ENCODE peak calls at places on chromosome 12, in five cellular contexts. C, H, F, R and Y are unnamed samples.

GRCh38 chr12:86698581-86698980 is 442.4 kb upstream of the MGAT4C start:
- DNase-seq in C (no peak), H (peak; percentile 94), F (no peak), R (no peak), Y (no peak)

GRCh38 chr12:22271036-22271435 is 63.5 kb downstream of the ST8SIA1 start:
- DNase-seq in C (no peak), H (peak; percentile 95), F (peak; percentile 21), R (no peak), Y (no peak)

GRCh38 chr12:69150796-69151127 is 88.6 kb upstream of the CPSF6 start:
- DNase-seq in C (no peak), H (no peak), F (no peak), R (no peak), Y (no peak)

GRCh38 chr12:83826112-83826511 is 1086.5 kb downstream of the SLC6A15 start:
- DNase-seq in C (peak; percentile 63), H (peak; percentile 30), F (peak; percentile 46), R (no peak), Y (no peak)

GRCh38 chr12:81518638-81519037 is 240.5 kb downstream of the PPFIA2 start:
- DNase-seq in C (no peak), H (no peak), F (no peak), R (no peak), Y (peak; percentile 99)

GRCh38 chr12:50185975-50186663 is 18.9 kb upstream of the CERS5 start:
- DNase-seq in C (no peak), H (peak; percentile 83), F (no peak), R (no peak), Y (no peak)

GRCh38 chr12:96421014-96421413 is 20.8 kb upstream of the CDK17 start:
- DNase-seq in C (no peak), H (no peak), F (no peak), R (no peak), Y (no peak)

GRCh38 chr12:86249856-86250255 is 6.3 kb downstream of the MGAT4C start:
- DNase-seq in C (no peak), H (no peak), F (no peak), R (no peak), Y (no peak)

GRCh38 chr12:29517265-29517664 is 19.8 kb upstream of the OVCH1 start:
- DNase-seq in C (peak; percentile 44), H (no peak), F (peak; percentile 18), R (no peak), Y (peak; percentile 23)

GRCh38 chr12:66403746-66404145 is 101.5 kb downstream of the HELB start:
- DNase-seq in C (no peak), H (no peak), F (no peak), R (no peak), Y (peak; percentile 71)

GRCh38 chr12:40144023-40144422 is 38.1 kb upstream of the SLC2A13 start:
- DNase-seq in C (no peak), H (no peak), F (no peak), R (no peak), Y (no peak)

GRCh38 chr12:52988933-52989332 is 17.3 kb upstream of the EIF4B start:
- DNase-seq in C (no peak), H (no peak), F (no peak), R (no peak), Y (no peak)

GRCh38 chr12:11662369-11662768 is 12.9 kb downstream of the ETV6 start:
- DNase-seq in C (no peak), H (no peak), F (no peak), R (no peak), Y (no peak)

GRCh38 chr12:93201990-93202389 is 175.7 kb upstream of the NUDT4 start:
- DNase-seq in C (no peak), H (no peak), F (no peak), R (no peak), Y (no peak)

GRCh38 chr12:52779914-52780313 is 2.8 kb upstream of the KRT76 start:
- DNase-seq in C (no peak), H (no peak), F (no peak), R (no peak), Y (no peak)

GRCh38 chr12:97575792-97576191 is 113.2 kb downstream of the RMST start:
- DNase-seq in C (no peak), H (no peak), F (no peak), R (no peak), Y (no peak)

GRCh38 chr12:63822352-63822751 is 22.1 kb upstream of the SRGAP1 start:
- DNase-seq in C (no peak), H (peak; percentile 54), F (no peak), R (no peak), Y (no peak)

GRCh38 chr12:89949457-89950195 is 241.0 kb upstream of the ATP2B1 start:
- DNase-seq in C (no peak), H (peak; percentile 81), F (peak; percentile 98), R (peak; percentile 54), Y (peak; percentile 81)

GRCh38 chr12:106246891-106247730 is 709 bp downstream of the CKAP4 start:
- DNase-seq in C (peak; percentile 74), H (peak; percentile 76), F (peak; percentile 54), R (peak; percentile 68), Y (no peak)

GRCh38 chr12:49946086-49946485 is 4.5 kb upstream of the AQP2 start:
- DNase-seq in C (no peak), H (no peak), F (no peak), R (no peak), Y (no peak)

GRCh38 chr12:20601668-20602280 is 93.4 kb upstream of the SLCO1C1 start:
- DNase-seq in C (no peak), H (peak; percentile 65), F (peak; percentile 79), R (no peak), Y (peak; percentile 45)

GRCh38 chr12:6554168-6554989 is 1.5 kb downstream of the IFFO1 start:
- DNase-seq in C (peak; percentile 74), H (peak; percentile 64), F (peak; percentile 82), R (peak; percentile 71), Y (no peak)

GRCh38 chr12:109934026-109934425 is 34.0 kb downstream of the TCHP start:
- DNase-seq in C (no peak), H (peak; percentile 16), F (peak; percentile 36), R (no peak), Y (no peak)

GRCh38 chr12:131940121-131940520 is 9.6 kb upstream of the EP400 start:
- DNase-seq in C (no peak), H (no peak), F (no peak), R (no peak), Y (no peak)

GRCh38 chr12:131197490-131197889 is 243.8 kb downstream of the ADGRD1 start:
- DNase-seq in C (no peak), H (no peak), F (no peak), R (no peak), Y (no peak)

GRCh38 chr12:113049976-113050742 is 6.4 kb upstream of the DTX1 start:
- DNase-seq in C (no peak), H (no peak), F (peak; percentile 73), R (no peak), Y (no peak)

GRCh38 chr12:75964150-75964549 is 67.4 kb downstream of the PHLDA1 start:
- DNase-seq in C (peak; percentile 36), H (no peak), F (peak; percentile 46), R (no peak), Y (no peak)

GRCh38 chr12:116708826-116709756 is 28.8 kb downstream of the SPRING1 start:
- DNase-seq in C (peak; percentile 70), H (peak; percentile 65), F (peak; percentile 74), R (peak; percentile 52), Y (peak; percentile 46)

GRCh38 chr12:52351196-52352059 is 15.9 kb downstream of the KRT85 start:
- DNase-seq in C (peak; percentile 40), H (no peak), F (no peak), R (peak; percentile 70), Y (peak; percentile 37)

GRCh38 chr12:5889381-5890047 is 55.5 kb downstream of the ANO2 start:
- DNase-seq in C (no peak), H (no peak), F (peak; percentile 70), R (no peak), Y (no peak)

DNA sequence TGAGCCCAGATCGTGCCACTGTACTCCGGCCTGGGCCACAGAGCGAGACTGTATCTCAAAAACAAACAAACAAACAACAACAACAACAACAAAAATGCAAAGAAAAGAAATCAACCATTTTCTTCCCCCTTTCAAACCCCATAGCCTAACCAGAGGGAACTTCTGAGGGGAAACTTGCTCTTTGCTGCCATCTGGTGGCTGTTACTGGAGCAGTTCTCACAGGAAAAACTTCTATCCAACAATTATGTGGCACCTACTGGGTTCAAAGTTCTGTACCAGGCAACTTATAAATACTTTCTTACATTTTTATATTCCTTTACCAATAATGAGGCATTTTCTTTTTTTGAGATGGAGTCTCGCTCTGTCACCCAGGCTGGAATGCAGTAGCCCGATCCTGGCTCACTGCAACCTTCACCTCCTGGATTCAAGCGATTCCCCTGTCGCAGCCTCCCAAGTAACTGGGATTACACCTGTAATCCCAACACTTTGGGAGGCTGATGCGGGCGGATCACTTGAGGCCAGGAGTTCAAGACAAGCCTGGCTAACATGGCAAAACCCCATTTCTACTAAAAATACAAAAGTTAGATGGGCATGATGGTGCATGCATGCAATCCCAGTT is 50.9 kb upstream of the BICDL1 start:
- DNase-seq in C (peak; percentile 57), H (peak; percentile 45), F (peak; percentile 68), R (peak; percentile 81), Y (peak; percentile 17)
- TF ChIP-seq CTCF in C (peak; percentile 71), H (peak; percentile 90), F (peak; percentile 84), R (peak; percentile 75), Y (peak; percentile 72)

GRCh38 chr12:108728820-108729611 is 2.3 kb downstream of the CORO1C start:
- DNase-seq in C (no peak), H (no peak), F (no peak), R (no peak), Y (no peak)

GRCh38 chr12:108731105-108731865 is at the start of gene CORO1C:
- DNase-seq in C (peak; percentile 97), H (peak; percentile 93), F (peak; percentile 98), R (peak; percentile 95), Y (peak; percentile 72)

GRCh38 chr12:108729612-108730336 is 1.5 kb downstream of the CORO1C start:
- DNase-seq in C (no peak), H (peak; percentile 41), F (no peak), R (no peak), Y (no peak)

GRCh38 chr12:108730337-108731104 is 797 bp downstream of the CORO1C start:
- DNase-seq in C (peak; percentile 60), H (peak; percentile 74), F (peak; percentile 73), R (peak; percentile 37), Y (no peak)

GRCh38 chr12:108727868-108728735 is 3.2 kb downstream of the CORO1C start:
- DNase-seq in C (no peak), H (no peak), F (no peak), R (no peak), Y (no peak)
- H3K4me3 ChIP-seq in C (no peak overlapping the region), H (peak overlapping the region; percentile 96), F (no peak overlapping the region), R (no peak overlapping the region), Y (no peak overlapping the region)

DNA sequence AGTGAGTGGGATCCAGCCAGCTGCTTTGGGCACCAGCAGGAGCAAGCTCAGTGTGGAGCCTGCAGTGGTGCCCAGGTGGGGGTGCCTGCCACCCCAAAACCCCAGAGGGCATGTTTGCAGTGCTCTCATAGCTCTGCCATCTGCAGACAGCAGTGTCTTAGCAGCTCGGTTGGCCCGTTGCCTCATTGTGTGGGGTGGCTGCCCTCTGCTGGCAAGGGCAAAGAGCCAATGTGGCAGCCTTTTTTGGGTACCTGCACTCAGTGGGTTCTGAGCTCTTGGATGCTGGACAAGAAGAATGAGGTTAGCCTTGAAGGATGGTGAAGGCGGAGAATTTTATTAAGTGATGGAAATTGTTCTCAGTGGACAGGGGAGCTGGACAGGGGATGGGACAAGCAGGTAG is 52.3 kb downstream of the NEUROD4 start:
- DNase-seq in C (peak; percentile 59), H (peak; percentile 13), F (peak; percentile 62), R (peak; percentile 78), Y (peak; percentile 7)
- TF ChIP-seq CTCF in C (peak; percentile 7), H (peak; percentile 24), F (peak; percentile 50), R (peak; percentile 68), Y (peak; percentile 73)

GRCh38 chr12:54126696-54127537 is 61.9 kb downstream of the SMUG1 start:
- DNase-seq in C (peak; percentile 26), H (peak; percentile 53), F (no peak), R (no peak), Y (no peak)
- H3K4me3 ChIP-seq in C (no peak overlapping the region), H (peak overlapping the region; percentile 89), F (peak overlapping the region; percentile 47), R (peak overlapping the region; percentile 35), Y (no peak overlapping the region)